ENCODE peak calls at places on chromosomes 3 and 15, in four cellular contexts. One of them, this sample, is unnamed.

GRCh38 chr3:186786810-186787375 is 3.5 kb downstream of the EIF4A2 start:
- DNase-seq in mesendoderm: no peak
- DNase-seq in H1: no peak
- DNase-seq in IMR-90: no peak
- DNase-seq in this sample: no peak

GRCh38 chr3:42507252-42507651 is 4.8 kb downstream of the VIPR1 start:
- DNase-seq in mesendoderm: peak
- DNase-seq in H1: no peak
- DNase-seq in IMR-90: no peak
- DNase-seq in this sample: peak

GRCh38 chr3:113222412-113223086 is 11.2 kb downstream of the BOC start:
- DNase-seq in IMR-90: no peak
- DNase-seq in mesendoderm: no peak
- DNase-seq in H1: no peak
- DNase-seq in this sample: no peak

GRCh38 chr3:188092648-188093047 is 61.3 kb upstream of the LPP start:
- DNase-seq in mesendoderm: no peak
- DNase-seq in H1: no peak
- DNase-seq in IMR-90: peak
- DNase-seq in this sample: no peak

GRCh38 chr3:38107911-38108648 is 28.8 kb downstream of the ACAA1 start:
- DNase-seq in mesendoderm: no peak
- DNase-seq in H1: no peak
- DNase-seq in IMR-90: no peak
- DNase-seq in this sample: peak

GRCh38 chr15:85624241-85624855 is 170.4 kb downstream of the KLHL25 start:
- DNase-seq in IMR-90: no peak
- DNase-seq in mesendoderm: no peak
- DNase-seq in H1: no peak
- DNase-seq in this sample: no peak

GRCh38 chr3:158791259-158791920 is 10.5 kb upstream of the MFSD1 start:
- DNase-seq in IMR-90: peak
- DNase-seq in mesendoderm: peak
- DNase-seq in H1: no peak
- DNase-seq in this sample: no peak

GRCh38 chr3:30710017-30710416 is 103.6 kb downstream of the TGFBR2 start:
- DNase-seq in H1: no peak
- DNase-seq in mesendoderm: no peak
- DNase-seq in IMR-90: no peak
- DNase-seq in this sample: no peak

GRCh38 chr15:53434174-53434678 is 325.2 kb downstream of the WDR72 start:
- DNase-seq in mesendoderm: no peak
- DNase-seq in IMR-90: no peak
- DNase-seq in H1: no peak
- DNase-seq in this sample: no peak

GRCh38 chr15:92510163-92510882 is 116.6 kb downstream of the ST8SIA2 start:
- DNase-seq in H1: peak
- DNase-seq in IMR-90: no peak
- DNase-seq in mesendoderm: peak
- DNase-seq in this sample: peak

GRCh38 chr3:149377408-149378111 is at the start of gene TM4SF1:
- DNase-seq in mesendoderm: peak
- DNase-seq in H1: no peak
- DNase-seq in IMR-90: peak
- DNase-seq in this sample: peak

GRCh38 chr15:52284164-52284563 is 11.4 kb downstream of the MYO5C start:
- DNase-seq in mesendoderm: no peak
- DNase-seq in H1: no peak
- DNase-seq in IMR-90: peak
- DNase-seq in this sample: no peak

GRCh38 chr3:72563690-72564370 is 284.4 kb downstream of the SHQ1 start:
- DNase-seq in H1: no peak
- DNase-seq in IMR-90: no peak
- DNase-seq in mesendoderm: no peak
- DNase-seq in this sample: no peak

GRCh38 chr15:67803299-67803698 is 22.0 kb upstream of the SKOR1 start:
- DNase-seq in mesendoderm: no peak
- DNase-seq in H1: no peak
- DNase-seq in IMR-90: no peak
- DNase-seq in this sample: no peak

GRCh38 chr3:195352895-195353488 is 82.0 kb upstream of the XXYLT1 start:
- DNase-seq in IMR-90: peak
- DNase-seq in mesendoderm: peak
- DNase-seq in H1: no peak
- DNase-seq in this sample: no peak

GRCh38 chr3:7752005-7752404 is 749.6 kb upstream of the LMCD1 start:
- DNase-seq in mesendoderm: no peak
- DNase-seq in H1: no peak
- DNase-seq in IMR-90: no peak
- DNase-seq in this sample: no peak
- H3K56ac ChIP-seq in mesendoderm: no peak
- H3K56ac ChIP-seq in H1: no peak
- H3K56ac ChIP-seq in IMR-90: no peak
- H3K56ac ChIP-seq in this sample: no peak

GRCh38 chr15:73794501-73795133 is 41.5 kb upstream of the INSYN1 start:
- DNase-seq in IMR-90: peak
- DNase-seq in H1: no peak
- DNase-seq in mesendoderm: no peak
- DNase-seq in this sample: no peak
- H3K56ac ChIP-seq in IMR-90: no peak
- H3K56ac ChIP-seq in H1: no peak
- H3K56ac ChIP-seq in mesendoderm: no peak
- H3K56ac ChIP-seq in this sample: no peak

GRCh38 chr3:87305517-87305916 is 29.1 kb upstream of the POU1F1 start:
- DNase-seq in H1: no peak
- DNase-seq in IMR-90: no peak
- DNase-seq in mesendoderm: no peak
- DNase-seq in this sample: no peak

GRCh38 chr3:87307805-87308204 is 31.4 kb upstream of the POU1F1 start:
- DNase-seq in IMR-90: no peak
- DNase-seq in mesendoderm: peak
- DNase-seq in H1: no peak
- DNase-seq in this sample: no peak

GRCh38 chr3:87311309-87311708 is 34.9 kb upstream of the POU1F1 start:
- DNase-seq in IMR-90: no peak
- DNase-seq in H1: no peak
- DNase-seq in mesendoderm: no peak
- DNase-seq in this sample: no peak

GRCh38 chr3:87313641-87314040 is 37.3 kb upstream of the POU1F1 start:
- DNase-seq in IMR-90: no peak
- DNase-seq in H1: no peak
- DNase-seq in mesendoderm: no peak
- DNase-seq in this sample: no peak

DNA sequence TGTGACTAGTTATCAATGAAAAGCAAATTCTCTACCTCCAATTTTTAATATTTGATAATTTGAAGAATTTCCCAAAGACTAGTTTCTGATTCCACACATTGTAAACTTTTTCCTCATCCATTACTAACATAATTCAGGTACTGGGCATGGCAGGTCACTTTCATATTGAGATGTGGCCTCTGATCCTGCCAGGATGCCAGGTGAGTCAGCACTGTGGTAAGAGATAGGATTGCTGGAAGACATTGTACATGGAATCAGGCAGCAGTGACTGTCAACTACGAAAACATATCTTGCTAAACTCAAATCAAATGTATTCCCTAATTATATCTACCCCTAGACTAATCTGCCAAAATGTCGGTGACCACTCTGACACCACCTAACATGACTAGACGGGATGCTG is 33.2 kb upstream of the POU1F1 start:
- DNase-seq in mesendoderm: no peak
- DNase-seq in IMR-90: no peak
- DNase-seq in H1: no peak
- DNase-seq in this sample: no peak
- H3K56ac ChIP-seq in mesendoderm: no peak
- H3K56ac ChIP-seq in IMR-90: no peak
- H3K56ac ChIP-seq in H1: no peak
- H3K56ac ChIP-seq in this sample: no peak

GRCh38 chr3:33884204-33884561 is 85.8 kb downstream of the PDCD6IP start:
- DNase-seq in H1: no peak
- DNase-seq in IMR-90: no peak
- DNase-seq in mesendoderm: peak
- DNase-seq in this sample: peak

GRCh38 chr3:33883538-33884203 is 85.2 kb downstream of the PDCD6IP start:
- DNase-seq in mesendoderm: peak
- DNase-seq in H1: no peak
- DNase-seq in IMR-90: peak
- DNase-seq in this sample: no peak

GRCh38 chr3:33884701-33885100 is 86.3 kb downstream of the PDCD6IP start:
- DNase-seq in mesendoderm: no peak
- DNase-seq in IMR-90: no peak
- DNase-seq in H1: no peak
- DNase-seq in this sample: no peak

GRCh38 chr3:33881181-33882064 is 83.0 kb downstream of the PDCD6IP start:
- DNase-seq in mesendoderm: no peak
- DNase-seq in IMR-90: no peak
- DNase-seq in H1: no peak
- DNase-seq in this sample: no peak

GRCh38 chr3:33882296-33882695 is 83.9 kb downstream of the PDCD6IP start:
- DNase-seq in mesendoderm: no peak
- DNase-seq in IMR-90: no peak
- DNase-seq in H1: no peak
- DNase-seq in this sample: no peak
- H3K56ac ChIP-seq in mesendoderm: no peak
- H3K56ac ChIP-seq in IMR-90: no peak
- H3K56ac ChIP-seq in H1: no peak
- H3K56ac ChIP-seq in this sample: no peak

GRCh38 chr3:171472552-171472951 is 12.3 kb upstream of the TNIK start:
- DNase-seq in mesendoderm: no peak
- DNase-seq in IMR-90: no peak
- DNase-seq in H1: no peak
- DNase-seq in this sample: no peak

GRCh38 chr3:171481011-171481410 is 20.8 kb upstream of the TNIK start:
- DNase-seq in H1: no peak
- DNase-seq in mesendoderm: peak
- DNase-seq in IMR-90: no peak
- DNase-seq in this sample: no peak

GRCh38 chr3:171470714-171471227 is 10.6 kb upstream of the TNIK start:
- DNase-seq in IMR-90: no peak
- DNase-seq in mesendoderm: peak
- DNase-seq in H1: no peak
- DNase-seq in this sample: no peak

GRCh38 chr3:171480526-171480925 is 20.3 kb upstream of the TNIK start:
- DNase-seq in IMR-90: no peak
- DNase-seq in mesendoderm: no peak
- DNase-seq in H1: no peak
- DNase-seq in this sample: no peak

DNA sequence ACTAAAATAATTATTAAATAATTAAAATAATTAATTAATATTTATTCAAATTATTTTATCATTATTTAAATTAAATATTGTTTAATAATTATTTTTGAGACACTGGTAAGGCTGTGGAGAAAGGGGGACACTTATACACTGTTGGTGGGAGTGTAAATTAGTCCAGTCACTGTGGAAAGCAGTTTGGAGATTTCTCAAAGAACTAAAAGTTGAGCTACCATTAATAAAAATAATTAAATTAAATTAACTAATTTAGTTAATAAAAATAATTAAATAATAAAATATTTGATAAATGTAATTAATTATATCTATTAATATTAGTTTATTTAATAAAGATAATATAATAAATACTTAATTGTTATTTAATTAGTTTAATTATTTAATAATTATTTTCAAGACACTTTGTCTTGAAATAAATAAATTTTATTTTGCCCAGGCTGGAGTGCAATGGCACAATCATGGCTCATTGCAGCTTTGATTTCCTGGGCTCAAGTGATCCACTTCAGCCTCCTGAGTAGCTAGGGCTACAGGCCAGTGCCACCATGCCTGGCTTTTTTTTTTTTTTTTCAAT is 16.4 kb upstream of the TNIK start:
- DNase-seq in mesendoderm: no peak
- DNase-seq in IMR-90: no peak
- DNase-seq in H1: no peak
- DNase-seq in this sample: no peak
- H3K56ac ChIP-seq in mesendoderm: no peak
- H3K56ac ChIP-seq in IMR-90: no peak
- H3K56ac ChIP-seq in H1: no peak
- H3K56ac ChIP-seq in this sample: no peak

GRCh38 chr15:56232058-56232457 is 11.6 kb downstream of the RFX7 start:
- DNase-seq in mesendoderm: peak
- DNase-seq in H1: no peak
- DNase-seq in IMR-90: no peak
- DNase-seq in this sample: no peak
- H3K56ac ChIP-seq in mesendoderm: no peak
- H3K56ac ChIP-seq in H1: no peak
- H3K56ac ChIP-seq in IMR-90: no peak
- H3K56ac ChIP-seq in this sample: no peak

GRCh38 chr15:29433507-29433906 is 163.9 kb upstream of the NSMCE3 start:
- DNase-seq in IMR-90: no peak
- DNase-seq in mesendoderm: no peak
- DNase-seq in H1: no peak
- DNase-seq in this sample: no peak
- H3K56ac ChIP-seq in IMR-90: no peak
- H3K56ac ChIP-seq in mesendoderm: no peak
- H3K56ac ChIP-seq in H1: no peak
- H3K56ac ChIP-seq in this sample: no peak

DNA sequence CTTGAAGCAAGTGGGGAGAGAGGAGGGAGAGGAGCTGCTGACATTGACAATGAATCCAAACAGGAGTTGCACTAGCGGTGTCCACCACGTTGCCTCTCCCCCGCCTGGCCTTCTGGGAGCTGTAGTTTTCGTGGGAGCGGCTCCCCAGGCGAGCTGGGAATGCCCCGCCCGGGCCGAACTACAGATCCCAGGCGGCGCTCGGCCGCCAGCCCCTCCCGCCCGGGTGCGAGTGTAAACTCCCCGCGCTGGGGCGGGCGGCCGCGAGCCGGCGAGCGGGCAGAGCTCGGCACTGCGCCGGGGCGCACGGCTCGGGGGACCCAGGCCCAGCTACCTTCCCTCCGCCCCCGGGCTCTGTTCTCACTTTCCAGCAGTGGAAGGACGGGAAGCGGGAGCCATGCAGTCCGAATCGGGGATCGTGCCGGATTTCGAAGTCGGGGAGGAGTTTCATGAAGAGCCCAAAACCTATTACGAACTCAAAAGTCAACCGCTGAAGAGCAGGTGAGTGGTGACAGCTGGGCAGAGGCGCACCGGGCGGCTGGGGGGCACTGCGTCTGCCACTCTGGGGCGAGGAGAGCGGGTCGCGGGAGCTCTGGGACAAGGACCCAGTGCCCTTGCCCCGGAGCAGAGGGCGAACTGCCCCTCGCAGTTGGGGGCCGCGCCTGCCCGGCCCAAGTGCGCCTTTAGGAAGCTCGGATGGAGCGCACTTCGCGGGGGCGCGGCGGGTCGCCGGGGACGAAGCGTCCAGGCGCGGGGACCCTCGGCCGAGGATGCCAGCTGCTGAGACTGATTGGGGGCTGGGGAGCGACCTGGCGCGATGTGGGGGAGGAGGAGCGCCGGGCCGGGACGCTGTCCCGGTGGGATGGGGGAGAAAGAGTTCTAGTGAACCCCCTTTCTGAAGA is at the start of gene MITF:
- DNase-seq in H1: peak
- DNase-seq in mesendoderm: peak
- DNase-seq in IMR-90: peak
- DNase-seq in this sample: peak
- H3K56ac ChIP-seq in H1: no peak
- H3K56ac ChIP-seq in mesendoderm: peak
- H3K56ac ChIP-seq in IMR-90: peak
- H3K56ac ChIP-seq in this sample: no peak

This sample was measured in H9.